ENCODE peak calls at places on chromosome 1, in eight cellular contexts. One of them, this sample, is unnamed.
A peak's percentile ranks its signal among the peaks of the same experiment; 100 is the strongest.

GRCh38 chr1:6245086-6245868 is 1.3 kb downstream of the HES3 start:
- DNase-seq in uterus: peak; percentile 73
- DNase-seq in pancreas: peak; percentile 66
- DNase-seq in stomach: peak; percentile 83
- DNase-seq in endodermal cell: peak; percentile 96
- DNase-seq in neural progenitor cell: peak; percentile 96
- DNase-seq in upper lobe of right lung: peak; percentile 89
- DNase-seq in left ventricle myocardium inferior: peak; percentile 78
- DNase-seq in this sample: peak; percentile 85

GRCh38 chr1:216705686-216706085 is 17.5 kb downstream of the ESRRG start:
- DNase-seq in uterus: no peak
- DNase-seq in pancreas: no peak
- DNase-seq in stomach: peak; percentile 69
- DNase-seq in endodermal cell: no peak
- DNase-seq in neural progenitor cell: no peak
- DNase-seq in upper lobe of right lung: no peak
- DNase-seq in left ventricle myocardium inferior: peak; percentile 20
- DNase-seq in this sample: no peak

GRCh38 chr1:17011439-17012307 is at the start of gene ATP13A2:
- DNase-seq in uterus: peak; percentile 68
- DNase-seq in pancreas: peak; percentile 82
- DNase-seq in stomach: peak; percentile 89
- DNase-seq in endodermal cell: peak; percentile 95
- DNase-seq in neural progenitor cell: peak; percentile 97
- DNase-seq in upper lobe of right lung: peak; percentile 92
- DNase-seq in left ventricle myocardium inferior: peak; percentile 80
- DNase-seq in this sample: peak; percentile 84

GRCh38 chr1:61079276-61079897 is 3.0 kb upstream of the NFIA start:
- DNase-seq in uterus: no peak
- DNase-seq in pancreas: no peak
- DNase-seq in stomach: no peak
- DNase-seq in endodermal cell: no peak
- DNase-seq in neural progenitor cell: no peak
- DNase-seq in upper lobe of right lung: no peak
- DNase-seq in left ventricle myocardium inferior: no peak
- DNase-seq in this sample: no peak

GRCh38 chr1:4172659-4173599 is 272.9 kb upstream of the C1orf174 start:
- DNase-seq in uterus: no peak
- DNase-seq in pancreas: no peak
- DNase-seq in stomach: peak; percentile 25
- DNase-seq in endodermal cell: peak; percentile 66
- DNase-seq in neural progenitor cell: peak; percentile 40
- DNase-seq in upper lobe of right lung: no peak
- DNase-seq in left ventricle myocardium inferior: no peak
- DNase-seq in this sample: no peak

GRCh38 chr1:16351994-16352841 is at the start of gene FBXO42:
- DNase-seq in uterus: peak; percentile 93
- DNase-seq in pancreas: peak; percentile 87
- DNase-seq in stomach: peak; percentile 93
- DNase-seq in endodermal cell: peak; percentile 98
- DNase-seq in neural progenitor cell: peak; percentile 97
- DNase-seq in upper lobe of right lung: peak; percentile 96
- DNase-seq in left ventricle myocardium inferior: peak; percentile 92
- DNase-seq in this sample: peak; percentile 95

GRCh38 chr1:69967245-69967766 is 238.1 kb downstream of the LRRC40 start:
- DNase-seq in uterus: no peak
- DNase-seq in pancreas: no peak
- DNase-seq in stomach: no peak
- DNase-seq in endodermal cell: no peak
- DNase-seq in neural progenitor cell: no peak
- DNase-seq in upper lobe of right lung: no peak
- DNase-seq in left ventricle myocardium inferior: no peak
- DNase-seq in this sample: no peak

GRCh38 chr1:211323156-211324063 is 3.2 kb upstream of the TRAF5 start:
- DNase-seq in uterus: no peak
- DNase-seq in pancreas: no peak
- DNase-seq in stomach: peak; percentile 70
- DNase-seq in endodermal cell: peak; percentile 88
- DNase-seq in neural progenitor cell: peak; percentile 77
- DNase-seq in upper lobe of right lung: no peak
- DNase-seq in left ventricle myocardium inferior: no peak
- DNase-seq in this sample: no peak

DNA sequence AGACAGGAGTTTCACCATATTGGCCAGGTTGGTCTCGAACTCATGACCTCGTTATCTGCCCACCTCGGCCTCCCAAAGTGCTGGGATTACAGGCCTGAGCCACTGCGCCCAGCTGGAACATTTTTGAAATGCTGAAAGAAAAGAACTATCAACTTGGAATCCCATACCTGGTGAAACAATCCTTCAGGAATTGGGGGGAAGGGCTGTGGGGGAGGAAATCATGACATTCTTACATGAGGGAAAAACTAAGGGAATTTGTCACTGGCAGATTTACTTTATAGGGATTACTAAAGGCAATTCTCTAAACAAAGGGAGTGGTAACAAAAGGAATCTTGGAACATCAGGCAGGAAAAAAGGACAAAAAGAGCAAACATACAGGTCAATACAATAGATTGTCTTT is 25.8 kb downstream of the NDUFS5 start:
- DNase-seq in uterus: no peak
- DNase-seq in pancreas: no peak
- DNase-seq in stomach: no peak
- DNase-seq in endodermal cell: peak; percentile 66
- DNase-seq in neural progenitor cell: peak; percentile 40
- DNase-seq in upper lobe of right lung: no peak
- DNase-seq in left ventricle myocardium inferior: no peak
- DNase-seq in this sample: no peak
- H3K27me3 ChIP-seq in uterus: no peaks in the 10 kb centered on the region
- H3K27me3 ChIP-seq in pancreas: no peaks in the 10 kb centered on the region
- H3K27me3 ChIP-seq in stomach: no peaks in the 10 kb centered on the region
- H3K27me3 ChIP-seq in endodermal cell: no peaks in the 10 kb centered on the region
- H3K27me3 ChIP-seq in neural progenitor cell: no peaks in the 10 kb centered on the region
- H3K27me3 ChIP-seq in upper lobe of right lung: no peaks in the 10 kb centered on the region
- H3K27me3 ChIP-seq in left ventricle myocardium inferior: no peaks in the 10 kb centered on the region
- H3K27me3 ChIP-seq in this sample: no peaks in the 10 kb centered on the region

DNA sequence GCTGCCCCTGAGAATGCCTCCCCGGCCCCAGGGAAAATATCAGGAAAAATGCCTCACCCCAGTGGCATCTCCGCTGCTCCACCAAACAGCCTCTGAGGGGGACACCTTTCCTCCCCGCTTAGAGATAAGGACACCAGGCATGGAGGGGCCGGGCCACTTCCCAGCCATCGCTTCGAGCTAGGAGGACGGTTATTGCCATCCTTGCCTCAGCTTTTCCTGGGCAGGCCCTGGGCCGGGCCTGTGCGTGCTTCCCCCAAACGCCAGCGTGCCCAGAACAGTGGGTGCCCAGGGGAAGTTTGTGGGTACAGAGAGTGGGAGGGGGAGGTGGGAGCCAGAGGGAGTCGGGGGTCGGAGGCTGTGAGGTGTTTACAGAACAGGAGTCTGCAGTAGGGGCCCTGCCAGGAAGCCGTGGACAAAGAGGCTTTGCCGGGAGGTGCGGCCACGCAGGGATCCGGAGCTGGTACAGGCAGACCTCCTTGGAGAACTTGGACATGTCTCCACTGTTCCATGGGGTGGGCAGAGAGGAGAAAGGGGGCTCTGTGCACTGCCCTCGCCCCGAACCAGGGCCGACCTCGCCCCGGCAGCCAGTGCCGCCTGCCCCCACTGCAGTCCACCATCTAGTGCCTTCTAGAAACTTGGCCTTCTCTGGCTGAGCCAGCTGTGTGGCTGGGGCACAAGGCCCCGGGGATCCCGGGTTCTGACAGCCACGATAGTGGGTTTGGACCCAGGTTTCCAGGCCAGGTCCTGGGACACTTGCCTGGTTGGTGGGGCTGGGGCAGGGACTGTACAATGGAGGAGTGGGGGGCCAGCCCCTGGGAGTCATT is 33.5 kb upstream of the TTC34 start:
- DNase-seq in uterus: no peak
- DNase-seq in pancreas: no peak
- DNase-seq in stomach: no peak
- DNase-seq in endodermal cell: no peak
- DNase-seq in neural progenitor cell: no peak
- DNase-seq in upper lobe of right lung: no peak
- DNase-seq in left ventricle myocardium inferior: no peak
- DNase-seq in this sample: peak; percentile 44
- H3K9me3 ChIP-seq in uterus: no peaks in the 10 kb centered on the region
- H3K9me3 ChIP-seq in pancreas: no peaks in the 10 kb centered on the region
- H3K9me3 ChIP-seq in stomach: peaks cover 9% of the 10 kb centered on the region
- H3K9me3 ChIP-seq in endodermal cell: peaks cover 28% of the 10 kb centered on the region
- H3K9me3 ChIP-seq in neural progenitor cell: peaks cover 8% of the 10 kb centered on the region
- H3K9me3 ChIP-seq in upper lobe of right lung: no peaks in the 10 kb centered on the region
- H3K9me3 ChIP-seq in left ventricle myocardium inferior: no peaks in the 10 kb centered on the region
- H3K9me3 ChIP-seq in this sample: no peaks in the 10 kb centered on the region

GRCh38 chr1:23419180-23419579 is 5.4 kb downstream of the TCEA3 start:
- DNase-seq in uterus: no peak
- DNase-seq in pancreas: no peak
- DNase-seq in stomach: no peak
- DNase-seq in endodermal cell: peak; percentile 88
- DNase-seq in neural progenitor cell: peak; percentile 54
- DNase-seq in upper lobe of right lung: no peak
- DNase-seq in left ventricle myocardium inferior: no peak
- DNase-seq in this sample: no peak

GRCh38 chr1:23421343-23421742 is 3.2 kb downstream of the TCEA3 start:
- DNase-seq in uterus: no peak
- DNase-seq in pancreas: no peak
- DNase-seq in stomach: no peak
- DNase-seq in endodermal cell: no peak
- DNase-seq in neural progenitor cell: no peak
- DNase-seq in upper lobe of right lung: no peak
- DNase-seq in left ventricle myocardium inferior: no peak
- DNase-seq in this sample: no peak

GRCh38 chr1:23420778-23421177 is 3.8 kb downstream of the TCEA3 start:
- DNase-seq in uterus: no peak
- DNase-seq in pancreas: no peak
- DNase-seq in stomach: no peak
- DNase-seq in endodermal cell: no peak
- DNase-seq in neural progenitor cell: no peak
- DNase-seq in upper lobe of right lung: no peak
- DNase-seq in left ventricle myocardium inferior: no peak
- DNase-seq in this sample: no peak

GRCh38 chr1:23417570-23417969 is 7.0 kb downstream of the TCEA3 start:
- DNase-seq in uterus: no peak
- DNase-seq in pancreas: peak; percentile 78
- DNase-seq in stomach: peak; percentile 71
- DNase-seq in endodermal cell: no peak
- DNase-seq in neural progenitor cell: no peak
- DNase-seq in upper lobe of right lung: no peak
- DNase-seq in left ventricle myocardium inferior: peak; percentile 45
- DNase-seq in this sample: no peak

GRCh38 chr1:23416964-23417363 is 7.6 kb downstream of the TCEA3 start:
- DNase-seq in uterus: no peak
- DNase-seq in pancreas: no peak
- DNase-seq in stomach: no peak
- DNase-seq in endodermal cell: no peak
- DNase-seq in neural progenitor cell: no peak
- DNase-seq in upper lobe of right lung: no peak
- DNase-seq in left ventricle myocardium inferior: no peak
- DNase-seq in this sample: no peak
- H3K27me3 ChIP-seq in uterus: no peaks in the 10 kb centered on the region
- H3K27me3 ChIP-seq in pancreas: no peaks in the 10 kb centered on the region
- H3K27me3 ChIP-seq in stomach: no peaks in the 10 kb centered on the region
- H3K27me3 ChIP-seq in endodermal cell: peaks cover 48% of the 10 kb centered on the region
- H3K27me3 ChIP-seq in neural progenitor cell: peaks cover 99% of the 10 kb centered on the region
- H3K27me3 ChIP-seq in upper lobe of right lung: no peaks in the 10 kb centered on the region
- H3K27me3 ChIP-seq in left ventricle myocardium inferior: no peaks in the 10 kb centered on the region
- H3K27me3 ChIP-seq in this sample: no peaks in the 10 kb centered on the region

GRCh38 chr1:84254703-84255238 is 46.7 kb upstream of the SAMD13 start:
- DNase-seq in uterus: no peak
- DNase-seq in pancreas: no peak
- DNase-seq in stomach: no peak
- DNase-seq in endodermal cell: no peak
- DNase-seq in neural progenitor cell: peak; percentile 5
- DNase-seq in upper lobe of right lung: no peak
- DNase-seq in left ventricle myocardium inferior: no peak
- DNase-seq in this sample: no peak

GRCh38 chr1:84250668-84251067 is 50.8 kb upstream of the SAMD13 start:
- DNase-seq in uterus: no peak
- DNase-seq in pancreas: no peak
- DNase-seq in stomach: no peak
- DNase-seq in endodermal cell: no peak
- DNase-seq in neural progenitor cell: no peak
- DNase-seq in upper lobe of right lung: no peak
- DNase-seq in left ventricle myocardium inferior: no peak
- DNase-seq in this sample: no peak

GRCh38 chr1:84253041-84253440 is 48.5 kb upstream of the SAMD13 start:
- DNase-seq in uterus: no peak
- DNase-seq in pancreas: no peak
- DNase-seq in stomach: no peak
- DNase-seq in endodermal cell: no peak
- DNase-seq in neural progenitor cell: no peak
- DNase-seq in upper lobe of right lung: no peak
- DNase-seq in left ventricle myocardium inferior: no peak
- DNase-seq in this sample: no peak

GRCh38 chr1:84255586-84255985 is 45.9 kb upstream of the SAMD13 start:
- DNase-seq in uterus: no peak
- DNase-seq in pancreas: no peak
- DNase-seq in stomach: no peak
- DNase-seq in endodermal cell: no peak
- DNase-seq in neural progenitor cell: no peak
- DNase-seq in upper lobe of right lung: no peak
- DNase-seq in left ventricle myocardium inferior: no peak
- DNase-seq in this sample: no peak

DNA sequence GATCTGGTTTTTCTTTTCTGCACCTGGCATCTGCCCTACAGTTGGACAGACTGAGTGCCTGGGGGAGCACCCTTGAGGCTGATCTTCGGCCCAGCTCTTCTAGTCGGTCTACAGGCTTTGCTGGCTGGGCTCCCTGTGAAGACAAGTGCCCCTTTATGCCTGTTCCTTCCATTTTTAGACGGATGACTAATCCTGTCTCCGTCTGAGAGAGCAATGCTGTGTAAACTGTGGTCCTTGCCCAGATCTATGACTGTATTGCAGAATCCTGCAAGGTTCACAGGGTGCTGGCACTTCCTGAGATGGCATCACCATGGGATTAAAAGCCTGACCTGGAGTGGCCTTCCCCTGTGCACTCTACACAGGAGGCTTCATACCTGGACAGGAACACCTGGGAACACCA is 47.6 kb upstream of the SAMD13 start:
- DNase-seq in uterus: no peak
- DNase-seq in pancreas: peak; percentile 63
- DNase-seq in stomach: peak; percentile 41
- DNase-seq in endodermal cell: no peak
- DNase-seq in neural progenitor cell: no peak
- DNase-seq in upper lobe of right lung: peak; percentile 68
- DNase-seq in left ventricle myocardium inferior: peak; percentile 27
- DNase-seq in this sample: peak; percentile 74
- H3K9me3 ChIP-seq in uterus: no peaks in the 10 kb centered on the region
- H3K9me3 ChIP-seq in pancreas: no peaks in the 10 kb centered on the region
- H3K9me3 ChIP-seq in stomach: peaks cover 7% of the 10 kb centered on the region
- H3K9me3 ChIP-seq in endodermal cell: peaks cover 9% of the 10 kb centered on the region
- H3K9me3 ChIP-seq in neural progenitor cell: no peaks in the 10 kb centered on the region
- H3K9me3 ChIP-seq in upper lobe of right lung: no peaks in the 10 kb centered on the region
- H3K9me3 ChIP-seq in left ventricle myocardium inferior: peaks cover 16% of the 10 kb centered on the region
- H3K9me3 ChIP-seq in this sample: no peaks in the 10 kb centered on the region

This sample was measured in aorta.